ENCODE peak calls at places on chromosomes 4 and X, in six cellular contexts. C is ovary, I is iris pigment epithelial cell, M is pancreas, J is GM03348, O is AG09309. S is an unnamed sample.
A peak's percentile ranks its signal among the peaks of the same experiment; 100 is the strongest.

GRCh38 chr4:1402516-1403101 is 3.6 kb downstream of the NKX1-1 start:
- DNase-seq in I (no peak), O (no peak), M (peak; percentile 65), J (peak; percentile 37), C (peak; percentile 7), S (no peak)

GRCh38 chr4:79042079-79042674 is 102.9 kb upstream of the PAQR3 start:
- DNase-seq in M (no peak), I (peak; percentile 31), J (peak; percentile 43), C (no peak), O (no peak), S (no peak)

GRCh38 chr4:164648151-164648848 is 105.6 kb upstream of the SMIM31 start:
- DNase-seq in J (no peak), O (peak; percentile 14), M (no peak), I (peak; percentile 51), C (no peak), S (no peak)

GRCh38 chr4:128076465-128076864 is 15.4 kb downstream of the LARP1B start:
- DNase-seq in C (no peak), M (no peak), I (no peak), J (no peak), O (no peak), S (no peak)

GRCh38 chr4:75939890-75940691 is 722 bp downstream of the NAAA start:
- DNase-seq in C (peak; percentile 46), J (peak; percentile 92), I (peak; percentile 59), M (peak; percentile 88), O (no peak), S (peak; percentile 83)

GRCh38 chr4:105306158-105306781 is 159.6 kb downstream of the TET2 start:
- DNase-seq in C (no peak), J (no peak), O (no peak), I (peak; percentile 17), M (no peak), S (no peak)

GRCh38 chr4:159222158-159222557 is 119.3 kb downstream of the RAPGEF2 start:
- DNase-seq in I (no peak), J (no peak), M (no peak), C (no peak), O (no peak), S (no peak)

GRCh38 chrX:79466636-79467035 is 99.5 kb upstream of the ITM2A start:
- DNase-seq in J (no peak), M (no peak), C (no peak), I (no peak), O (no peak), S (no peak)

GRCh38 chrX:108224727-108225455 is 133.3 kb downstream of the ATG4A start:
- DNase-seq in J (peak; percentile 30), C (no peak), I (peak; percentile 38), O (no peak), M (no peak), S (no peak)

GRCh38 chr4:96599752-96600151 is 759.9 kb downstream of the PDHA2 start:
- DNase-seq in O (no peak), C (no peak), M (no peak), I (no peak), J (no peak), S (no peak)

GRCh38 chr4:83993774-83994173 is 457.9 kb downstream of the GPAT3 start:
- DNase-seq in O (no peak), I (no peak), M (no peak), J (no peak), C (no peak), S (no peak)

GRCh38 chr4:104967034-104967401 is 179.7 kb upstream of the TET2 start:
- DNase-seq in M (no peak), O (no peak), I (no peak), C (no peak), J (no peak), S (no peak)

GRCh38 chrX:134706138-134706537 is 47.9 kb upstream of the PLAC1 start:
- DNase-seq in M (no peak), I (no peak), J (no peak), O (no peak), C (no peak), S (no peak)

GRCh38 chrX:141176586-141177451 is at the start of gene LDOC1:
- DNase-seq in M (peak; percentile 87), J (peak; percentile 97), O (peak; percentile 3), C (peak; percentile 88), I (peak; percentile 76), S (peak; percentile 88)

GRCh38 chrX:128619490-128619889 is 567.3 kb upstream of the ACTRT1 start:
- DNase-seq in I (no peak), J (no peak), M (no peak), C (no peak), O (no peak), S (no peak)

GRCh38 chrX:28042826-28043564 is 61.7 kb upstream of the DCAF8L1 start:
- DNase-seq in M (no peak), J (no peak), I (no peak), C (no peak), O (no peak), S (no peak)

GRCh38 chr4:95546866-95547707 is 1.7 kb downstream of the UNC5C start:
- DNase-seq in J (peak; percentile 7), C (no peak), O (no peak), I (no peak), M (no peak), S (no peak)

GRCh38 chrX:17082831-17083230 is 136.4 kb downstream of the REPS2 start:
- DNase-seq in I (no peak), O (no peak), J (no peak), C (no peak), M (no peak), S (no peak)

GRCh38 chr4:7168106-7168505 is 24.2 kb upstream of the SORCS2 start:
- DNase-seq in J (no peak), M (peak; percentile 25), C (peak; percentile 4), I (no peak), O (no peak), S (peak; percentile 34)